ENCODE peak calls at places on chromosomes 4 and X, in five cellular contexts. One of them, this sample, is unnamed.

GRCh38 chr4:162115323-162115722 is 48.5 kb downstream of the FSTL5 start:
- DNase-seq in GM12865: no peak
- DNase-seq in astrocyte of the hippocampus: no peak
- DNase-seq in EL: no peak
- DNase-seq in lower leg skin: no peak
- DNase-seq in this sample: no peak

GRCh38 chrX:51876441-51876840 is 17.0 kb upstream of the MAGED1 start:
- DNase-seq in GM12865: no peak
- DNase-seq in astrocyte of the hippocampus: peak
- DNase-seq in EL: peak
- DNase-seq in lower leg skin: no peak
- DNase-seq in this sample: no peak

GRCh38 chr4:173504181-173504503 is 25.9 kb downstream of the HAND2 start:
- DNase-seq in GM12865: no peak
- DNase-seq in astrocyte of the hippocampus: no peak
- DNase-seq in EL: no peak
- DNase-seq in lower leg skin: peak
- DNase-seq in this sample: no peak

GRCh38 chrX:146477341-146477740 is 332.2 kb upstream of the CXorf51B start:
- DNase-seq in GM12865: no peak
- DNase-seq in astrocyte of the hippocampus: no peak
- DNase-seq in EL: no peak
- DNase-seq in lower leg skin: no peak
- DNase-seq in this sample: no peak

GRCh38 chr4:45183905-45184304 is 457.5 kb upstream of the GNPDA2 start:
- DNase-seq in GM12865: no peak
- DNase-seq in astrocyte of the hippocampus: no peak
- DNase-seq in EL: no peak
- DNase-seq in lower leg skin: no peak
- DNase-seq in this sample: no peak

GRCh38 chr4:184448828-184449227 is 25.5 kb downstream of the IRF2 start:
- DNase-seq in GM12865: peak
- DNase-seq in astrocyte of the hippocampus: peak
- DNase-seq in EL: peak
- DNase-seq in lower leg skin: no peak
- DNase-seq in this sample: peak

GRCh38 chr4:20543131-20543530 is 157.1 kb upstream of the PACRGL start:
- DNase-seq in GM12865: no peak
- DNase-seq in astrocyte of the hippocampus: no peak
- DNase-seq in EL: no peak
- DNase-seq in lower leg skin: no peak
- DNase-seq in this sample: no peak

GRCh38 chr4:140309124-140309870 is 64.1 kb upstream of the SCOC start:
- DNase-seq in GM12865: no peak
- DNase-seq in astrocyte of the hippocampus: peak
- DNase-seq in EL: peak
- DNase-seq in lower leg skin: no peak
- DNase-seq in this sample: peak

GRCh38 chr4:108080752-108081151 is 88.0 kb downstream of the LEF1 start:
- DNase-seq in GM12865: no peak
- DNase-seq in astrocyte of the hippocampus: no peak
- DNase-seq in EL: no peak
- DNase-seq in lower leg skin: no peak
- DNase-seq in this sample: no peak

GRCh38 chr4:26000274-26000950 is 86.4 kb downstream of the SMIM20 start:
- DNase-seq in GM12865: no peak
- DNase-seq in astrocyte of the hippocampus: peak
- DNase-seq in EL: peak
- DNase-seq in lower leg skin: no peak
- DNase-seq in this sample: peak

GRCh38 chr4:8366601-8367000 is 73.9 kb downstream of the ACOX3 start:
- DNase-seq in GM12865: no peak
- DNase-seq in astrocyte of the hippocampus: no peak
- DNase-seq in EL: no peak
- DNase-seq in lower leg skin: no peak
- DNase-seq in this sample: no peak

GRCh38 chr4:146647615-146648383 is 9.1 kb downstream of the POU4F2 start:
- DNase-seq in GM12865: no peak
- DNase-seq in astrocyte of the hippocampus: peak
- DNase-seq in EL: peak
- DNase-seq in lower leg skin: no peak
- DNase-seq in this sample: no peak